ENCODE peak calls at places on chromosomes 2 and 18, in five cellular contexts. X is prostate gland, K is thyroid gland, H is heart left ventricle, I is kidney. S is an unnamed sample.

GRCh38 chr2:170142502-170142901 is 35.4 kb upstream of the MYO3B start:
- DNase-seq in X (no peak), K (no peak), H (no peak), I (no peak), S (no peak)

GRCh38 chr2:127647242-127648190 is 1.6 kb downstream of the GPR17 start:
- DNase-seq in X (no peak), K (no peak), H (no peak), I (peak; percentile 87), S (no peak)

GRCh38 chr18:78803104-78803503 is 176.5 kb upstream of the SALL3 start:
- DNase-seq in X (no peak), K (no peak), H (no peak), I (no peak), S (no peak)

GRCh38 chr2:6826081-6826913 is 39.4 kb downstream of the CMPK2 start:
- DNase-seq in X (peak; percentile 11), K (peak; percentile 20), H (no peak), I (no peak), S (no peak)

GRCh38 chr2:20095469-20095868 is 44.0 kb upstream of the LAPTM4A start:
- DNase-seq in X (no peak), K (no peak), H (no peak), I (no peak), S (no peak)

GRCh38 chr2:133324150-133324561 is 244.1 kb downstream of the NCKAP5 start:
- DNase-seq in X (no peak), K (no peak), H (no peak), I (no peak), S (no peak)

GRCh38 chr2:177264209-177264538 is 353 bp downstream of the NFE2L2 start:
- DNase-seq in X (no peak), K (peak; percentile 37), H (no peak), I (no peak), S (no peak)

GRCh38 chr2:238904177-238904576 is 56.3 kb downstream of the TWIST2 start:
- DNase-seq in X (no peak), K (no peak), H (no peak), I (no peak), S (no peak)

GRCh38 chr18:41938445-41938844 is 16.6 kb upstream of the PIK3C3 start:
- DNase-seq in X (no peak), K (no peak), H (no peak), I (no peak), S (no peak)

GRCh38 chr2:47344890-47345583 is 57.9 kb upstream of the MSH2 start:
- DNase-seq in X (peak; percentile 87), K (peak; percentile 88), H (peak; percentile 82), I (peak; percentile 93), S (peak; percentile 74)

GRCh38 chr2:169849710-169850109 is 22.5 kb downstream of the UBR3 start:
- DNase-seq in X (no peak), K (no peak), H (no peak), I (no peak), S (no peak)

GRCh38 chr18:22432672-22433137 is 15.0 kb upstream of the CTAGE1 start:
- DNase-seq in X (no peak), K (peak; percentile 20), H (peak; percentile 72), I (peak; percentile 86), S (peak; percentile 33)

GRCh38 chr2:239979243-239980023 is 45.7 kb downstream of the NDUFA10 start:
- DNase-seq in X (no peak), K (no peak), H (no peak), I (no peak), S (no peak)

GRCh38 chr2:55518846-55519167 is 711 bp upstream of the CFAP36 start:
- DNase-seq in X (no peak), K (peak; percentile 2), H (no peak), I (no peak), S (no peak)

GRCh38 chr18:13703899-13704298 is 22.5 kb downstream of the FAM210A start:
- DNase-seq in X (no peak), K (no peak), H (no peak), I (no peak), S (no peak)

GRCh38 chr2:120960994-120961393 is 225.3 kb downstream of the GLI2 start:
- DNase-seq in X (no peak), K (no peak), H (no peak), I (no peak), S (no peak)

GRCh38 chr18:1062592-1062991 is 157.9 kb downstream of the ADCYAP1 start:
- DNase-seq in X (no peak), K (no peak), H (no peak), I (no peak), S (no peak)

GRCh38 chr2:29463181-29463900 is 348.1 kb downstream of the CLIP4 start:
- DNase-seq in X (no peak), K (no peak), H (no peak), I (no peak), S (no peak)

GRCh38 chr2:235852528-235852920 is 315.7 kb downstream of the GBX2 start:
- DNase-seq in X (no peak), K (no peak), H (no peak), I (no peak), S (no peak)

GRCh38 chr2:11625671-11626070 is 44.3 kb downstream of the NTSR2 start:
- DNase-seq in X (no peak), K (no peak), H (no peak), I (no peak), S (no peak)

GRCh38 chr2:188235364-188235763 is 56.3 kb upstream of the GULP1 start:
- DNase-seq in X (no peak), K (no peak), H (no peak), I (no peak), S (no peak)

GRCh38 chr18:48657446-48658120 is 118.8 kb downstream of the CTIF start:
- DNase-seq in X (no peak), K (no peak), H (no peak), I (no peak), S (no peak)

GRCh38 chr2:95392730-95393455 is 9.6 kb upstream of the FAHD2A start:
- DNase-seq in X (no peak), K (no peak), H (no peak), I (no peak), S (no peak)

GRCh38 chr2:102798181-102798580 is 36.4 kb downstream of the TMEM182 start:
- DNase-seq in X (no peak), K (no peak), H (no peak), I (no peak), S (no peak)

GRCh38 chr2:153074207-153074606 is 355.8 kb downstream of the ARL6IP6 start:
- DNase-seq in X (no peak), K (no peak), H (no peak), I (no peak), S (no peak)
- H3K4me3 ChIP-seq in X (no peak overlapping the region), K (no peak overlapping the region), H (no peak overlapping the region), I (no peak overlapping the region), S (no peak overlapping the region)

DNA sequence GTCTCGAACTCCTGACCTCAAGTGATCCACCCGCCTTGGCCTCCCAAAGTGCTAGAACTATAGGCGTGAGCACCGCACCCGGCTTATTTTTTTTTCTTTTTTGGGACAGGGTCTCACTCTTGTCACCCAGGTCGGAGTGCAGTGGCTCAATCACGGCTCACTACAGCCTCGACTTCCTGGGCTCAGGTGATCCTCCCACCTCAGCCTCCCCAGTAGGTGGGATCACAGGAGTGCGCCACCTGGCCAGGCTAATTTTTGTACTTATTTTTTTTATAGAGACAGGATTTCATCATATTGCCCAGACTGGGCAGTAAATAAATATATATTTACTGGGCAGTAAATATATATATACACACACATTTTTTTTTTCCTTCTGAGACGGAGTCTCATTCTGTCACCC is 2.6 kb downstream of the ATP5F1A start:
- DNase-seq in X (no peak), K (no peak), H (no peak), I (no peak), S (no peak)
- H3K4me3 ChIP-seq in X (no peak overlapping the region), K (no peak overlapping the region), H (peak overlapping the region; percentile 96), I (no peak overlapping the region), S (no peak overlapping the region)

DNA sequence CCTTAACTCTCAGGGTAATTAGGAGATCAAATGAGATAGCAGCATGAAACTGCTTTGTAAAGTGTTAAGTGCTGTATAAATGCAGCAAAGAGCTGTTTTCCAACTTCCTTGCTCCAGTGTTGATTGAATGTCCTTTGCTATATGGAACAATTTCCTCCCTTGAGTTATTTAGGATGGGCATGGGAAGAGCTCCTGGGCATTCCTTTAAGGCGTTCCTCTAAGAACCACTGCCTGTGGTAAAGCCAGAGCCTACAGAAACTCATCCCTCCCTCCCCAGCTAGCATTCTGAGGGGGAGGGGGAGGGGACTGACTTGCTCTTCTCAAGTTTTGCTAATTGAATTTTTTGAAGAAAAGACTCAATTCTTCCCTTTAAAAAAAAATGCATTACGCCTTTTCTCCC is 1.4 kb downstream of the AKAIN1 start:
- DNase-seq in X (no peak), K (no peak), H (no peak), I (no peak), S (no peak)
- H3K4me3 ChIP-seq in X (no peak overlapping the region), K (no peak overlapping the region), H (no peak overlapping the region), I (no peak overlapping the region), S (no peak overlapping the region)

GRCh38 chr2:25251032-25251460 is 82.7 kb upstream of the POMC start:
- DNase-seq in X (no peak), K (no peak), H (no peak), I (no peak), S (no peak)
- H3K4me3 ChIP-seq in X (peak overlapping the region; percentile 72), K (no peak overlapping the region), H (peak overlapping the region; percentile 61), I (no peak overlapping the region), S (peak overlapping the region; percentile 43)

GRCh38 chr2:16626497-16626896 is 39.1 kb downstream of the CYRIA start:
- DNase-seq in X (no peak), K (peak; percentile 69), H (no peak), I (no peak), S (no peak)
- H3K4me3 ChIP-seq in X (no peak overlapping the region), K (no peak overlapping the region), H (no peak overlapping the region), I (no peak overlapping the region), S (no peak overlapping the region)

GRCh38 chr2:215750763-215751162 is 262.6 kb downstream of the MREG start:
- DNase-seq in X (no peak), K (no peak), H (no peak), I (no peak), S (no peak)

GRCh38 chr2:215747244-215747620 is 266.1 kb downstream of the MREG start:
- DNase-seq in X (no peak), K (no peak), H (no peak), I (no peak), S (peak; percentile 82)

GRCh38 chr2:215748446-215748845 is 264.9 kb downstream of the MREG start:
- DNase-seq in X (no peak), K (peak; percentile 8), H (peak; percentile 42), I (peak; percentile 41), S (no peak)

GRCh38 chr2:215751200-215751910 is 262.0 kb downstream of the MREG start:
- DNase-seq in X (no peak), K (no peak), H (no peak), I (no peak), S (no peak)

GRCh38 chr2:215749092-215749957 is 264.0 kb downstream of the MREG start:
- DNase-seq in X (no peak), K (peak; percentile 20), H (peak; percentile 76), I (peak; percentile 85), S (no peak)
- H3K4me3 ChIP-seq in X (no peak overlapping the region), K (no peak overlapping the region), H (no peak overlapping the region), I (no peak overlapping the region), S (no peak overlapping the region)

DNA sequence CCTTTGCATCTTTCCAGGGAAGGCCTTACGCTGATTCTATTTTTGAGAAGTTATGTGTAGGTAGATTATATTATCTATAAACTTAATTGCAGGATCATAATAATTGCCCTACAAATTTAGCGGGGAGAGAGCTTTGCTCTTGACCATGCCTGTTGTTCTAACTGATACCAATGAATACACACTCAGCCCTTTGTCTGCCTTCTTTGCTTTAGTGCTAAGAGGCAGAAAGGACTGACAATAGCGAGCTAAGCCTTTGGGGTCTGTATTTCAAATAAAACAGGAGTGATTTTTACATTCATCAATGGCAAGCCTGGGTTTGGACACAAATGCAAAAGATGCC is 115.3 kb upstream of the STON1 start:
- DNase-seq in X (no peak), K (no peak), H (no peak), I (no peak), S (no peak)
- H3K4me3 ChIP-seq in X (no peak overlapping the region), K (no peak overlapping the region), H (no peak overlapping the region), I (no peak overlapping the region), S (no peak overlapping the region)

S was measured in LNCaP clone FGC.